ENCODE peak calls at places on chromosome 22, in ten cellular contexts. M is GM23248; C is uterus; A is kidney; S is small intestine; E is stomach; Q is effector memory CD4-positive, alpha-beta T cell; V is heart right ventricle; R is substantia nigra; N is tibial nerve. J is an unnamed sample.

GRCh38 chr22:45903355-45904149 is 73.4 kb downstream of the WNT7B start:
- DNase-seq in V (peak; percentile 38), N (no peak), M (peak; percentile 74), R (no peak), A (no peak), Q (no peak), C (no peak), S (no peak), E (no peak), J (no peak)

GRCh38 chr22:50185384-50186087 is at the start of gene TRABD:
- DNase-seq in S (peak; percentile 89), V (peak; percentile 92), E (peak; percentile 92), Q (peak; percentile 81), A (peak; percentile 97), R (peak; percentile 91), M (peak; percentile 96), N (peak; percentile 74), C (peak; percentile 84), J (peak; percentile 94)

GRCh38 chr22:47162865-47163264 is 400.4 kb downstream of the TBC1D22A start:
- DNase-seq in V (peak; percentile 13), C (peak; percentile 9), N (peak; percentile 3), M (no peak), A (peak; percentile 64), S (no peak), Q (no peak), R (no peak), E (no peak), J (no peak)

GRCh38 chr22:31719850-31720471 is 30.0 kb downstream of the PRR14L start:
- DNase-seq in M (no peak), N (no peak), V (no peak), A (no peak), R (no peak), S (no peak), Q (no peak), E (no peak), C (no peak), J (no peak)

GRCh38 chr22:50734986-50735738 is 2.8 kb upstream of the ACR start:
- DNase-seq in R (no peak), A (peak; percentile 28), C (peak; percentile 4), Q (no peak), N (peak; percentile 7), E (peak; percentile 14), V (peak; percentile 4), M (no peak), S (no peak), J (no peak)

GRCh38 chr22:49961601-49962011 is 1.0 kb downstream of the PIM3 start:
- DNase-seq in E (no peak), A (peak; percentile 84), N (no peak), S (no peak), C (no peak), R (no peak), Q (no peak), M (no peak), V (peak; percentile 37), J (no peak)

GRCh38 chr22:39114157-39114511 is 17.1 kb downstream of the APOBEC3H start:
- DNase-seq in A (no peak), R (no peak), E (no peak), C (no peak), V (no peak), S (no peak), N (no peak), M (no peak), Q (no peak), J (no peak)

GRCh38 chr22:30057375-30057774 is 22.9 kb upstream of the HORMAD2 start:
- DNase-seq in Q (no peak), E (no peak), M (no peak), N (no peak), V (no peak), C (no peak), S (no peak), A (no peak), R (no peak), J (no peak)

GRCh38 chr22:17359501-17359900 is 9.8 kb upstream of the CECR2 start:
- DNase-seq in C (no peak), A (no peak), V (no peak), R (no peak), S (no peak), Q (no peak), M (no peak), E (no peak), N (no peak), J (no peak)

DNA sequence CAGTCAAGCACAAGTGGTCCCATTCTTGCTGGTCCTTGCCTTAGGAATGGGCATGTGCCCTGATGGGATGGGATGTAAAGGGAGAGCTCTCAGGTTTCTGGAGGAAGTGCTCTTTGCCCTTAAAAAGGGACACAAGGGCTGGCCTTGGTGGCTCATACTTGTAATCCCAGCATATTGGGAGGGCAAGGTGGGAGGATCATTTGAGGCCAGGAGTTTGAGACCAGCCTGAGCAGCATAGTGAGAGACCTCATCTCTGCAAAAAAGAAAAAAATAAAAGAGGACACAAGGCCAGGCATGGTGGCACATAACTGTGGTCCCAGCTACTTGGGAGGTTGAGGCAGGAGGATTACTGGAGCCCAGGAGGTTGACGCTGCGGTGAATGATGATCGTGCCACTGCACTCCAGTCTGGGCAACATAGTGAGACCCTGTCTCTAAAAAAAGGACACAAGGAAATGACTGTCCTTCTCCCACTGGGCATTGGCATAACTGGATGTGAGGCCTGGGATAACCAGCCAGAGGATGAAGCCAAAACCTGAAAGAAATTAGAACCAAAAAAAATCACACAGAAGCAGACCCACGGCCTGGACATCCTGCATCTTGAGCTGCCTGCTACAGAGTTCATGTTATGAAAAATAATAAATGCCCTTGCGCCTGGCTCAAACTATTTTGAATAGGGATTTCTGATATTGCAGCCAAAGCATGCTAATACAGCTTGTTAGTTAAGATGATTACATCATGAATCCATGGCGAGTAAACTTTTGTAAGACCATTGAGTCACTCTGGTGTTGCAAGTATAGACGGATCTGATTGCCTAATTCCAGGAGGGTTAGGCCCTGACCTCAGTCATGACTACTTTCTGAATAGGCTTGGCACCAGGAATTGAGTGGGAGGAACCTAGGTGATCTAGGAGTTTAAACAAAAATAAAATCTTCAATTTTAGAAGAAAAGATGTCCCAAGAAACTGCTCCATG is 12.9 kb upstream of the CRKL start:
- DNase-seq in N (no peak), C (peak; percentile 55), Q (no peak), M (peak; percentile 99), S (no peak), R (no peak), A (peak; percentile 8), E (no peak), V (no peak), J (no peak)
- H3K27ac ChIP-seq in N (no peak overlapping the region), C (no peak overlapping the region), Q (no peak overlapping the region), M (peak overlapping the region; percentile 87), S (no peak overlapping the region), R (no peak overlapping the region), A (no peak overlapping the region), E (no peak overlapping the region), V (peak overlapping the region; percentile 42), J (no peak overlapping the region)

GRCh38 chr22:44755418-44755817 is 3.0 kb downstream of the ARHGAP8 start:
- DNase-seq in A (peak; percentile 46), R (no peak), V (no peak), E (no peak), S (peak; percentile 37), Q (no peak), C (no peak), M (no peak), N (no peak), J (no peak)
- H3K27ac ChIP-seq in A (peak overlapping the region; percentile 71), R (no peak overlapping the region), V (no peak overlapping the region), E (peak overlapping the region; percentile 73), S (no peak overlapping the region), Q (no peak overlapping the region), C (no peak overlapping the region), M (no peak overlapping the region), N (no peak overlapping the region), J (no peak overlapping the region)

GRCh38 chr22:36322602-36322915 is 65.2 kb downstream of the MYH9 start:
- DNase-seq in S (no peak), M (no peak), V (no peak), C (no peak), A (no peak), E (no peak), Q (no peak), R (no peak), N (no peak), J (no peak)

GRCh38 chr22:36319595-36320497 is 66.9 kb downstream of the APOL1 start:
- DNase-seq in S (no peak), V (no peak), Q (no peak), A (peak; percentile 74), C (peak; percentile 51), M (no peak), R (no peak), N (no peak), E (no peak), J (no peak)

GRCh38 chr22:36318442-36318841 is 65.5 kb downstream of the APOL1 start:
- DNase-seq in V (no peak), M (no peak), N (no peak), E (no peak), C (no peak), R (no peak), A (no peak), Q (no peak), S (no peak), J (no peak)

GRCh38 chr22:36321797-36322601 is 65.8 kb downstream of the MYH9 start:
- DNase-seq in R (no peak), Q (no peak), V (no peak), C (no peak), E (no peak), S (no peak), N (no peak), A (peak; percentile 73), M (no peak), J (no peak)

DNA sequence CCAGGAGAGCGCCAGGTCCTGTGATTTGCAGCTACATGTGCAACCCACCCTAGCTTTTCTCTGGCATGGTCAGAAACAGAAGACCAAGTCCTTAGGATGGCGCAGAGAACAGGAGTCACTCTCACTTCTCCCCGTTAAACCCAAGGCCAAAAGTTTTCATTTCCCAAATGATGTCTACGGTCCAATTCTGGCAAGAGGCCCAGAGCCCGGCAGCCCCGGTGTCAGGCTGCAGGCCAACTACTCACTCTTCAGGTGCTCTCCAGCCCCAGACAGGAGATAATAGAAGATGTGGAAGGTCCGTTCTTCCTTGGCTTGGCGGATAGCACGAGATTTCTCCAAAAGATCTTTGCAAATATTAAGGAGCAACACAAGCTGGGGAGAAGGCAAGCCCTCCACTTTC is 67.2 kb downstream of the MYH9 start:
- DNase-seq in A (no peak), M (no peak), R (no peak), V (no peak), C (no peak), Q (no peak), E (no peak), N (no peak), S (no peak), J (no peak)
- H3K27ac ChIP-seq in A (no peak overlapping the region), M (no peak overlapping the region), R (no peak overlapping the region), V (peak overlapping the region; percentile 62), C (peak overlapping the region; percentile 100), Q (peak overlapping the region; percentile 6), E (peak overlapping the region; percentile 95), N (no peak overlapping the region), S (peak overlapping the region; percentile 44), J (peak overlapping the region; percentile 97)

GRCh38 chr22:26590525-26590858 is 560 bp upstream of the TPST2 start:
- DNase-seq in E (no peak), R (no peak), C (no peak), S (peak; percentile 26), N (no peak), A (no peak), V (no peak), M (peak; percentile 55), Q (no peak), J (no peak)
- H3K27ac ChIP-seq in E (peak overlapping the region; percentile 83), R (peak overlapping the region; percentile 73), C (peak overlapping the region; percentile 56), S (peak overlapping the region; percentile 79), N (peak overlapping the region; percentile 33), A (peak overlapping the region; percentile 53), V (peak overlapping the region; percentile 95), M (peak overlapping the region; percentile 47), Q (peak overlapping the region; percentile 62), J (peak overlapping the region; percentile 89)